ENCODE peak calls at places on chromosomes 13 and 19, in nine cellular contexts. P, Y, V, B, T, Q, S, G and A are unnamed samples.

GRCh38 chr19:31448221-31448657 is 99.0 kb upstream of the TSHZ3 start:
- DNase-seq in T (no peak), G (peak), V (peak), P (peak), Y (no peak), B (peak), Q (no peak), S (no peak), A (no peak)

GRCh38 chr13:41456768-41457588 is at the start of gene RGCC:
- DNase-seq in V (peak), Q (peak), T (peak), B (peak), P (peak), S (peak), Y (peak), G (no peak), A (peak)

GRCh38 chr19:51735759-51736449 is 12.1 kb upstream of the HAS1 start:
- DNase-seq in S (no peak), B (peak), Q (peak), P (peak), T (no peak), G (peak), Y (no peak), V (no peak), A (peak)

GRCh38 chr19:980133-980998 is 3.8 kb upstream of the WDR18 start:
- DNase-seq in G (no peak), S (peak), Y (no peak), P (no peak), T (no peak), Q (no peak), V (no peak), B (no peak), A (no peak)

GRCh38 chr13:98188544-98189166 is 11.6 kb upstream of the RNF113B start:
- DNase-seq in B (no peak), P (no peak), T (no peak), V (no peak), S (no peak), Q (no peak), G (no peak), Y (no peak), A (no peak)

GRCh38 chr13:20064128-20064527 is 96.7 kb downstream of the GJA3 start:
- DNase-seq in B (peak), G (no peak), P (peak), Q (no peak), V (no peak), Y (no peak), S (no peak), T (no peak), A (no peak)

GRCh38 chr13:29924482-29924884 is 74.1 kb upstream of the UBL3 start:
- DNase-seq in Q (no peak), S (peak), P (peak), V (no peak), G (peak), B (peak), Y (no peak), T (no peak), A (no peak)

GRCh38 chr13:77810891-77811290 is 107.7 kb downstream of the EDNRB start:
- DNase-seq in T (no peak), S (no peak), P (no peak), B (no peak), V (peak), Q (no peak), Y (no peak), G (no peak), A (no peak)

GRCh38 chr13:113452942-113453901 is at the start of gene ADPRHL1:
- DNase-seq in P (no peak), G (no peak), T (no peak), V (no peak), S (no peak), B (no peak), Q (no peak), Y (no peak), A (no peak)

GRCh38 chr13:30193279-30194234 is 113.8 kb downstream of the KATNAL1 start:
- DNase-seq in T (no peak), S (peak), G (no peak), B (no peak), P (no peak), Q (no peak), Y (no peak), V (no peak), A (no peak)

GRCh38 chr13:61148691-61149332 is 266.8 kb downstream of the PCDH20 start:
- DNase-seq in Y (no peak), T (no peak), S (no peak), Q (no peak), V (peak), G (no peak), P (no peak), B (no peak), A (no peak)

GRCh38 chr13:91313103-91313502 is 34.4 kb upstream of the MIR17HG start:
- DNase-seq in T (peak), P (peak), S (peak), Q (peak), V (peak), G (peak), Y (no peak), B (peak), A (no peak)

GRCh38 chr19:2494447-2495129 is 18.7 kb downstream of the GADD45B start:
- DNase-seq in T (no peak), Q (peak), G (peak), P (peak), B (peak), V (peak), S (peak), Y (peak), A (peak)